ENCODE peak calls at places on chromosomes 13 and 19, in nine cellular contexts. U is ELF-1; P is astrocyte of the hippocampus; B is NCI-H345; R is NCI-H1105 treated with DMSO at 0.1 percent for 48 hours; T is hippocampal formation; L is T-helper 2 cell; Q is C1 segment of cervical spinal cord; F is naive thymus-derived CD4-positive, alpha-beta T cell. Y is an unnamed sample.

GRCh38 chr19:40588926-40589569 is 12.1 kb upstream of the LTBP4 start:
- DNase-seq in U (peak), P (no peak), B (peak), R (no peak), T (no peak), L (no peak), Q (no peak), F (no peak), Y (no peak)

GRCh38 chr13:26561636-26562537 is 4.4 kb downstream of the WASF3 start:
- DNase-seq in U (peak), P (peak), B (no peak), R (no peak), T (no peak), L (no peak), Q (no peak), F (no peak), Y (no peak)

GRCh38 chr19:289651-290538 is 1.3 kb downstream of the PLPP2 start:
- DNase-seq in U (peak), P (peak), B (peak), R (no peak), T (no peak), L (peak), Q (peak), F (no peak), Y (peak)

GRCh38 chr13:47548294-47548825 is 452.7 kb downstream of the SUCLA2 start:
- DNase-seq in U (no peak), P (no peak), B (peak), R (no peak), T (no peak), L (no peak), Q (no peak), F (no peak), Y (peak)

GRCh38 chr19:56261145-56261544 is 11.4 kb upstream of the EDDM13 start:
- DNase-seq in U (no peak), P (no peak), B (no peak), R (no peak), T (no peak), L (no peak), Q (no peak), F (no peak), Y (no peak)

GRCh38 chr13:60146491-60146890 is 17.2 kb downstream of the DIAPH3 start:
- DNase-seq in U (no peak), P (peak), B (no peak), R (no peak), T (no peak), L (no peak), Q (no peak), F (no peak), Y (no peak)

GRCh38 chr13:114129649-114130062 is 2.8 kb downstream of the RASA3 start:
- DNase-seq in U (no peak), P (no peak), B (no peak), R (no peak), T (no peak), L (peak), Q (no peak), F (no peak), Y (no peak)

GRCh38 chr19:15116856-15117255 is 9.7 kb downstream of the SYDE1 start:
- DNase-seq in U (no peak), P (no peak), B (no peak), R (no peak), T (no peak), L (no peak), Q (no peak), F (no peak), Y (no peak)

GRCh38 chr13:40230833-40231266 is 435.6 kb downstream of the FOXO1 start:
- DNase-seq in U (no peak), P (peak), B (no peak), R (no peak), T (no peak), L (no peak), Q (no peak), F (no peak), Y (no peak)

GRCh38 chr19:12858041-12858928 is 20.0 kb downstream of the MAST1 start:
- DNase-seq in U (no peak), P (no peak), B (no peak), R (no peak), T (no peak), L (no peak), Q (no peak), F (no peak), Y (no peak)

GRCh38 chr19:51808333-51808986 is 13.5 kb downstream of the FPR3 start:
- DNase-seq in U (no peak), P (no peak), B (no peak), R (no peak), T (no peak), L (no peak), Q (no peak), F (no peak), Y (no peak)

GRCh38 chr13:112733112-112733511 is 43.3 kb downstream of the ATP11A start:
- DNase-seq in U (no peak), P (no peak), B (peak), R (peak), T (no peak), L (no peak), Q (no peak), F (no peak), Y (peak)

GRCh38 chr19:40802300-40803169 is 3.5 kb downstream of the EGLN2 start:
- DNase-seq in U (no peak), P (no peak), B (no peak), R (no peak), T (no peak), L (no peak), Q (peak), F (no peak), Y (no peak)

GRCh38 chr13:66915596-66916185 is 314.4 kb downstream of the PCDH9 start:
- DNase-seq in U (no peak), P (peak), B (no peak), R (no peak), T (no peak), L (no peak), Q (no peak), F (peak), Y (no peak)

GRCh38 chr13:113178896-113179167 is 20.4 kb downstream of the PROZ start:
- DNase-seq in U (no peak), P (no peak), B (no peak), R (no peak), T (no peak), L (no peak), Q (no peak), F (no peak), Y (no peak)

GRCh38 chr13:30872685-30873443 is 33.2 kb upstream of the MEDAG start:
- DNase-seq in U (peak), P (peak), B (no peak), R (no peak), T (peak), L (no peak), Q (peak), F (no peak), Y (no peak)

GRCh38 chr19:28140201-28140600 is 1072.8 kb downstream of the UQCRFS1 start:
- DNase-seq in U (no peak), P (no peak), B (no peak), R (no peak), T (no peak), L (no peak), Q (no peak), F (no peak), Y (no peak)

GRCh38 chr19:45958763-45959516 is 14.7 kb downstream of the NOVA2 start:
- DNase-seq in U (no peak), P (peak), B (no peak), R (no peak), T (no peak), L (no peak), Q (no peak), F (no peak), Y (no peak)

GRCh38 chr13:111904166-111904565 is 162.8 kb upstream of the SOX1 start:
- DNase-seq in U (no peak), P (no peak), B (no peak), R (no peak), T (no peak), L (no peak), Q (no peak), F (no peak), Y (no peak)

GRCh38 chr19:49430678-49431329 is 5.6 kb downstream of the GFY start:
- DNase-seq in U (no peak), P (no peak), B (no peak), R (no peak), T (no peak), L (no peak), Q (no peak), F (no peak), Y (no peak)

GRCh38 chr13:19634129-19634740 is 776 bp downstream of the MPHOSPH8 start:
- DNase-seq in U (peak), P (peak), B (peak), R (no peak), T (no peak), L (no peak), Q (peak), F (no peak), Y (no peak)

GRCh38 chr19:33809960-33810359 is 13.3 kb downstream of the KCTD15 start:
- DNase-seq in U (no peak), P (no peak), B (no peak), R (no peak), T (no peak), L (no peak), Q (no peak), F (no peak), Y (no peak)

GRCh38 chr19:34575206-34575605 is 93.6 kb downstream of the WTIP start:
- DNase-seq in U (no peak), P (no peak), B (no peak), R (no peak), T (no peak), L (no peak), Q (no peak), F (no peak), Y (no peak)

GRCh38 chr13:63425131-63425530 is 2009.5 kb upstream of the PCDH20 start:
- DNase-seq in U (no peak), P (peak), B (no peak), R (no peak), T (no peak), L (no peak), Q (no peak), F (no peak), Y (no peak)

GRCh38 chr19:46551175-46551574 is 50.0 kb upstream of the CALM3 start:
- DNase-seq in U (no peak), P (no peak), B (no peak), R (no peak), T (no peak), L (no peak), Q (no peak), F (no peak), Y (no peak)

GRCh38 chr19:30150626-30151025 is 208.6 kb downstream of the URI1 start:
- DNase-seq in U (no peak), P (no peak), B (no peak), R (no peak), T (no peak), L (no peak), Q (no peak), F (no peak), Y (no peak)

GRCh38 chr19:5818594-5818993 is 13.7 kb downstream of the NRTN start:
- DNase-seq in U (no peak), P (no peak), B (no peak), R (no peak), T (no peak), L (no peak), Q (no peak), F (no peak), Y (no peak)

Y was measured in NCI-H2081.